ENCODE peak calls at places on chromosomes 12 and 14, in ten cellular contexts. V is right lobe of liver; G is neural crest cell; U is breast epithelium; T is A549; Z is CD8-positive, alpha-beta T cell; F is heart right ventricle; B is fibroblast of lung; M is tibial nerve; X is RWPE1. N is an unnamed sample.

GRCh38 chr12:50111417-50111692 is 681 bp upstream of the COX14 start:
- DNase-seq in V (no peak), G (no peak), T (no peak), F (no peak), B (no peak), Z (no peak), U (no peak), M (no peak), X (no peak), N (no peak)

GRCh38 chr12:58541300-58541690 is 379.0 kb downstream of the LRIG3 start:
- DNase-seq in U (no peak), B (no peak), X (no peak), M (no peak), T (no peak), G (no peak), Z (no peak), F (no peak), V (no peak), N (no peak)

GRCh38 chr12:98198261-98198982 is 317.0 kb upstream of the TMPO start:
- DNase-seq in F (no peak), B (no peak), X (no peak), G (no peak), V (no peak), M (no peak), T (no peak), Z (no peak), U (no peak), N (no peak)

GRCh38 chr14:102810523-102810922 is 33.3 kb downstream of the TRAF3 start:
- DNase-seq in F (no peak), U (no peak), T (no peak), B (no peak), X (no peak), G (no peak), M (no peak), Z (no peak), V (no peak), N (no peak)

GRCh38 chr14:105065280-105066228 is at the start of gene GPR132:
- DNase-seq in Z (peak), V (peak), M (no peak), G (no peak), F (peak), X (no peak), U (no peak), T (no peak), B (no peak), N (no peak)

GRCh38 chr14:65940056-65940735 is 527.7 kb downstream of the FUT8 start:
- DNase-seq in Z (no peak), M (no peak), V (no peak), F (no peak), G (peak), U (no peak), T (peak), X (peak), B (no peak), N (no peak)

GRCh38 chr12:130967631-130968030 is 13.9 kb downstream of the ADGRD1 start:
- DNase-seq in G (no peak), F (no peak), Z (no peak), U (no peak), T (no peak), B (no peak), V (no peak), X (no peak), M (no peak), N (no peak)

GRCh38 chr12:113850309-113851056 is 115.6 kb downstream of the RBM19 start:
- DNase-seq in T (no peak), V (no peak), U (no peak), X (no peak), F (peak), M (no peak), Z (no peak), G (no peak), B (peak), N (no peak)

GRCh38 chr14:74380172-74380571 is 31.9 kb downstream of the VRTN start:
- DNase-seq in M (no peak), V (no peak), G (no peak), T (no peak), X (no peak), Z (no peak), F (no peak), U (no peak), B (peak), N (no peak)

GRCh38 chr14:99158150-99158549 is 113.8 kb downstream of the BCL11B start:
- DNase-seq in V (no peak), G (no peak), T (peak), M (no peak), B (no peak), U (peak), Z (no peak), F (no peak), X (no peak), N (no peak)

GRCh38 chr12:48379784-48380183 is 29.1 kb upstream of the ZNF641 start:
- DNase-seq in B (no peak), V (no peak), U (no peak), Z (no peak), M (no peak), G (no peak), F (no peak), X (peak), T (no peak), N (no peak)

GRCh38 chr14:102043251-102044025 is 43.4 kb downstream of the HSP90AA1 start:
- DNase-seq in T (no peak), M (no peak), X (no peak), U (no peak), B (no peak), G (no peak), Z (no peak), F (peak), V (no peak), N (no peak)

GRCh38 chr12:119802472-119802871 is 74.6 kb downstream of the CIT start:
- DNase-seq in T (no peak), F (peak), Z (no peak), U (no peak), B (peak), M (peak), V (no peak), X (no peak), G (no peak), N (peak)

GRCh38 chr12:101612162-101612916 is 17.6 kb downstream of the MYBPC1 start:
- DNase-seq in X (no peak), M (no peak), V (no peak), B (no peak), U (no peak), T (no peak), Z (no peak), G (no peak), F (no peak), N (no peak)

GRCh38 chr12:72338437-72338836 is 66.3 kb downstream of the TRHDE start:
- DNase-seq in F (no peak), V (no peak), G (no peak), U (no peak), B (no peak), Z (no peak), M (no peak), T (no peak), X (no peak), N (no peak)

GRCh38 chr12:533718-534117 is 74.0 kb downstream of the B4GALNT3 start:
- DNase-seq in U (no peak), X (no peak), Z (no peak), M (no peak), V (no peak), G (no peak), T (no peak), F (no peak), B (no peak), N (no peak)

GRCh38 chr14:28102814-28103213 is 663.8 kb upstream of the FOXG1 start:
- DNase-seq in G (no peak), U (no peak), M (no peak), X (peak), T (no peak), V (no peak), Z (no peak), B (no peak), F (no peak), N (no peak)

GRCh38 chr14:100222219-100223093 is 16.5 kb upstream of the YY1 start:
- DNase-seq in B (no peak), M (no peak), Z (no peak), U (no peak), V (no peak), F (no peak), G (no peak), T (no peak), X (no peak), N (no peak)

GRCh38 chr12:111993290-111994150 is 19.4 kb downstream of the TMEM116 start:
- DNase-seq in T (no peak), X (no peak), G (no peak), V (no peak), B (no peak), U (no peak), F (no peak), Z (no peak), M (no peak), N (no peak)

GRCh38 chr12:54683388-54683787 is 35.2 kb upstream of the DCD start:
- DNase-seq in T (no peak), M (no peak), U (no peak), V (no peak), G (no peak), X (no peak), B (no peak), Z (no peak), F (no peak), N (no peak)

GRCh38 chr12:12467222-12467621 is 95.4 kb downstream of the DUSP16 start:
- DNase-seq in G (no peak), U (no peak), F (no peak), Z (no peak), T (no peak), B (no peak), X (no peak), M (no peak), V (no peak), N (no peak)

GRCh38 chr12:98828802-98829600 is 183.9 kb downstream of the APAF1 start:
- DNase-seq in G (no peak), F (no peak), T (peak), B (no peak), Z (no peak), X (no peak), U (no peak), V (no peak), M (no peak), N (no peak)

GRCh38 chr14:103281496-103282231 is 52.4 kb upstream of the EIF5 start:
- DNase-seq in U (no peak), T (peak), F (peak), V (peak), Z (no peak), G (peak), M (no peak), X (peak), B (peak), N (peak)

GRCh38 chr14:104299993-104300761 is 161.8 kb downstream of the KIF26A start:
- DNase-seq in V (peak), M (peak), B (no peak), Z (no peak), U (no peak), G (no peak), X (no peak), F (peak), T (no peak), N (no peak)

GRCh38 chr12:94588271-94588785 is 62.0 kb downstream of the TMCC3 start:
- DNase-seq in X (no peak), Z (no peak), G (no peak), T (no peak), V (no peak), U (no peak), M (no peak), B (no peak), F (no peak), N (no peak)

GRCh38 chr12:112891093-112892024 is 15.4 kb upstream of the OAS1 start:
- DNase-seq in V (no peak), G (no peak), B (no peak), T (no peak), M (no peak), X (no peak), Z (no peak), F (peak), U (no peak), N (no peak)

DNA sequence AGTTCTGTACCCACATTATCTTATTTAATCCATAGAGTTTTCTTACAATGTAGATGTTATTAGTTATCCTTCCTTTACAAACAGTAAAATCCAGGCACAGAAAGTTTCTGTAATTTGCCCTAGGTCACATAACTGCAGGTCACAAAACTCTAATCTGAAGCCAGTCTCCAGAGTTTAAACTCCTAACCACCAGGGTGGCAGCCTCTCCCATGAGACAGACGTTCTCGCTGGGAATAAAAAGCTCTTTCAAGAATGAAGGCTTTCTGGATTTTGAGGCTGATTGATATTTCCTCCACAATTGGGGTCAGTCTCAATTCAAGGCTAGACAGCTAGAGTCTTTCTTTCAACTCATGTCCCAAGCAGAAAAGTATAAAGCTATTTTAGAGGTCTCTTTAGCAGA is 95.8 kb upstream of the PLEKHG7 start:
- DNase-seq in Z (no peak), V (no peak), T (no peak), U (no peak), B (no peak), F (no peak), G (no peak), M (no peak), X (no peak), N (no peak)
- TF ChIP-seq CTCF in Z (no peak), V (peak), T (no peak), U (no peak), B (no peak), F (no peak), G (no peak), M (no peak), X (no peak), N (no peak)

GRCh38 chr14:97298331-97298730 is 501.1 kb downstream of the VRK1 start:
- DNase-seq in G (no peak), X (no peak), T (peak), U (no peak), V (no peak), Z (no peak), B (no peak), M (no peak), F (no peak), N (no peak)
- TF ChIP-seq CTCF in G (peak), X (no peak), T (peak), U (no peak), V (peak), Z (no peak), B (no peak), M (no peak), F (no peak), N (no peak)

GRCh38 chr14:72736348-72736747 is 157.6 kb downstream of the DPF3 start:
- DNase-seq in T (peak), M (no peak), X (peak), G (no peak), U (no peak), B (peak), F (no peak), V (no peak), Z (no peak), N (peak)
- TF ChIP-seq CTCF in T (no peak), M (no peak), X (no peak), G (no peak), U (no peak), B (no peak), F (peak), V (peak), Z (no peak), N (peak)

GRCh38 chr12:40156031-40156764 is 50.3 kb upstream of the SLC2A13 start:
- DNase-seq in F (no peak), U (no peak), M (no peak), V (no peak), X (no peak), G (no peak), B (no peak), Z (no peak), T (no peak), N (no peak)

GRCh38 chr12:40152783-40153383 is 47.0 kb upstream of the SLC2A13 start:
- DNase-seq in U (no peak), M (peak), G (peak), B (peak), T (peak), F (peak), V (peak), Z (peak), X (no peak), N (peak)

GRCh38 chr12:40158592-40159111 is 52.8 kb upstream of the SLC2A13 start:
- DNase-seq in X (peak), Z (no peak), B (no peak), U (no peak), T (no peak), G (no peak), V (no peak), F (no peak), M (peak), N (no peak)

GRCh38 chr12:40157307-40157706 is 51.4 kb upstream of the SLC2A13 start:
- DNase-seq in G (no peak), T (no peak), U (no peak), B (no peak), X (no peak), M (no peak), F (no peak), Z (no peak), V (no peak), N (no peak)

DNA sequence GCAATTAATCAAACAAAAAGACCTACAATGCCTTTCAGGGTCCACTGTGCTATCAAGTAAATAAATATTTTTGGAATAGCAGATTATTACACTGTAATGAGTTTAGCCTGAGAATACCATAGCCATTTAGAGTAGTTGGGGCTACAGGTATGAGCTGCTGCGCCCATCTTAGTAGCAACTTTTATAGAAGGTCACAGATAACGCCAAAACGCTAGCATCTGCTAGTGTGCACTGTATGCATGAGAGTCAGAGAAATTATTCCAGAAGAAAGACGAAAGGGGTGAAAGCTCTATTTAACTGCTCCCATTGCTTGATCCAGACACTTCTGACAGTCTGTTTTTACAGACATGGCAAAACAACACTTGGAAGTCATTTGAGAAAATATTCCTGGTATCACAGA is 48.5 kb upstream of the SLC2A13 start:
- DNase-seq in U (no peak), T (no peak), M (no peak), G (no peak), F (no peak), V (no peak), Z (no peak), B (no peak), X (no peak), N (no peak)
- TF ChIP-seq CTCF in U (no peak), T (no peak), M (no peak), G (no peak), F (no peak), V (no peak), Z (no peak), B (no peak), X (no peak), N (no peak)

DNA sequence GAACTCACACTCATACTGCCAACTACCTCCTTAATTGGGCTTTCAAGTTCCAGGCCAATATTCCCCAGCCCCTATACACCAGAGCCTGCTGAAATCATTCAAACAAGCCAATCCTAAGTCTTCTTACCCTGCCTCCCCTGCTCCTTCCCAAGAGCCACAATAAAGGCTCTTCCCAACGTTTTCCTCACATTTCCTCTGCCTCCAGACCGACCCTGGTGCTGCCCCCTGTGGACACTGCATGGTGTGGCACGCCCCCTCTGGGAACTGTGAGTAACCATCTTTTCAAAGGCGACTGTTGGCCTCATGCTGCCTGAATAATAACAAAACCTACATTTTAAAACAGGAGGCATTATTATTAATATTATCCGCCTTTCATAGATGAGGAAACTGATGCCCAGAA is 111.6 kb upstream of the NOS1 start:
- DNase-seq in B (no peak), Z (no peak), F (no peak), T (peak), G (peak), U (no peak), M (no peak), V (no peak), X (no peak), N (no peak)
- TF ChIP-seq CTCF in B (no peak), Z (no peak), F (peak), T (peak), G (peak), U (no peak), M (no peak), V (peak), X (no peak), N (peak)

DNA sequence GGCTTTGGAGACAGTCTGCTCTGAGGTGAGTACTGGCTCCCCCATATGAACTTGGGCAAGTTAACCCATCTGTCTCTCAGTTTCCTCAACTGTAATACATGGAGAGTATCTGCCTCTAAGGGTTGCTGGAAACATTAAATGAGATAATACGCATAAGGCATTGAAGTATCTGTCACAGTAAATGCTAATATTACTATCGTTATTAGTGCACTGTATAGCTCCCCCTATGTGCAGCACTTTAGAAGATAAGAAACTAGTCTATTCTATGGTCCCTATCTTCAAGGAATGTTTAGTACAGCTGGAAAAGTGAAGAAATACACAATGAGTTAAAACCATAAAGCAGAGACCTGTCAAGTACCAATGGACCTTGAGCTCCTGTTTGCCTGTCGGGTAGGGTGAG is 51.7 kb upstream of the CFL2 start:
- DNase-seq in V (no peak), F (no peak), B (peak), T (peak), Z (no peak), U (no peak), X (no peak), M (no peak), G (no peak), N (no peak)
- TF ChIP-seq CTCF in V (peak), F (no peak), B (no peak), T (peak), Z (no peak), U (no peak), X (no peak), M (no peak), G (peak), N (no peak)

GRCh38 chr14:60324837-60325236 is 75.8 kb downstream of the PPM1A start:
- DNase-seq in X (no peak), Z (no peak), F (no peak), M (no peak), B (no peak), T (no peak), G (no peak), V (no peak), U (no peak), N (no peak)

GRCh38 chr14:60331201-60332045 is 82.4 kb downstream of the PPM1A start:
- DNase-seq in F (peak), G (peak), T (peak), B (peak), Z (peak), V (peak), U (peak), X (no peak), M (peak), N (no peak)

GRCh38 chr14:60328588-60328987 is 79.6 kb downstream of the PPM1A start:
- DNase-seq in G (no peak), U (no peak), F (no peak), M (no peak), Z (no peak), V (no peak), T (no peak), B (no peak), X (no peak), N (no peak)

GRCh38 chr14:60326274-60326673 is 77.3 kb downstream of the PPM1A start:
- DNase-seq in T (no peak), V (no peak), X (no peak), Z (no peak), U (no peak), F (no peak), B (no peak), G (no peak), M (no peak), N (no peak)

DNA sequence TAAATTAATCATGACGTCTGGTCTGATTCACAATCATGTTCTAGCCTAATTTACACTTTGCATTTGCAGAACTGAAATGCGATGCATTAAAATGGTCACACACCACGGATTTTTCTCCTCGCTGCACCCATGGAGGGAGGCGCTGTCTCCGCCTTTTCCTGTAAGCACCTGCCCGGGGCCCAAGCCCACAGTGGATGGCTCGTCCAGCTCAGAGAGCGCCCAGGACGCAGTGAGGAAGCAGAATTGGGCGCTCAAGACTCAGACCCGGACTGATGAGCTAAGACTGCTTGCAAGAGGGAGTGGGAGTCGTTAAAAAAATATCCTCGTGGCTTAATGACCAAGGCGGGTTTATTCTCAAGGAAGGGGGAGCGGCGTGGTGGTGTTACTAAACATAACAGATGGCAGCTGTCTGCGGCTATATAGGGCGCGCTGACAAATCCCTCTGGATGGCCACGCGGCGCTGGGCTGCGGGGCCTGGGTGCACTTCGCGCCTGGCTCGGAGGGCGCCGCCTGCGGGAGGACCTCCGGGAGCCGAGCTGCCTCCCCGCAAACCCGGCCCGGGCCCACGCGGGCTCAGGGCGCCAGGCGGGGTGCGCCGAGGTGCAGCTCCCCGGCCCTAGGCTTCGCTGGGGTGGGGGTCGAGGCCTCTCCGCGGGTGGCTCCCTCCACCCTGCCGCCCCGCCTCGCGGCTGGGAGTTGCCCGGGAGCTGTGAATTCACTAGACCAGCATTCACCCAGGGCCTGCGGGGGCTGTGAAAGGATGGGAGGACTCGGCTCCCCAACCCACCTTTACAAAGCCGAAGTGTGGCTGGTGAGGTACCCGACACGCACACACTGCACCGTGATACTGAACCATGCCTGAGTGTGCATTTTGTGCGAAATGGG is 78.7 kb downstream of the PPM1A start:
- DNase-seq in X (no peak), M (no peak), G (no peak), U (no peak), Z (peak), V (peak), T (peak), F (peak), B (peak), N (no peak)
- TF ChIP-seq CTCF in X (no peak), M (no peak), G (no peak), U (no peak), Z (no peak), V (peak), T (peak), F (peak), B (no peak), N (no peak)

N was measured in AG09319.